ENCODE peak calls at places on chromosomes 2 and 18, in eight cellular contexts. U is stimulated activated CD8-positive, alpha-beta memory T cell treated with anti-CD3 and anti-CD28 coated beads, Interleukin-7, amount 100 ng/mL, for 1 hour; O is activated CD8-positive, alpha-beta memory T cell treated with anti-CD3 and anti-CD28 coated beads, Interleukin-2, amount 10 ng/mL, durations not matched to agents 7 days and 5 days; W is mucosa of gallbladder; T is neural crest cell; Q is activated CD4-positive, alpha-beta T cell treated with anti-CD3 and anti-CD28 coated beads for 1 hour; J is effector CD8-positive, alpha-beta T cell; N is keratinocyte. F is an unnamed sample.

GRCh38 chr2:25098558-25099486 is 56.9 kb downstream of the EFR3B start:
- DNase-seq in U (no peak), O (no peak), W (peak; percentile 40), T (no peak), Q (no peak), J (no peak), N (no peak), F (no peak)

GRCh38 chr2:101120124-101120996 is 30.8 kb downstream of the TBC1D8 start:
- DNase-seq in U (no peak), O (no peak), W (peak; percentile 93), T (no peak), Q (no peak), J (no peak), N (peak; percentile 85), F (no peak)

GRCh38 chr2:24565537-24565936 is 74.5 kb downstream of the NCOA1 start:
- DNase-seq in U (no peak), O (no peak), W (no peak), T (no peak), Q (no peak), J (no peak), N (no peak), F (no peak)

GRCh38 chr2:51027968-51028367 is 4.0 kb downstream of the NRXN1 start:
- DNase-seq in U (no peak), O (no peak), W (no peak), T (no peak), Q (no peak), J (no peak), N (no peak), F (no peak)

GRCh38 chr18:60123031-60123430 is 223.2 kb downstream of the PMAIP1 start:
- DNase-seq in U (no peak), O (no peak), W (no peak), T (no peak), Q (no peak), J (no peak), N (no peak), F (no peak)

GRCh38 chr2:70454936-70455544 is 98.6 kb downstream of the TGFA start:
- DNase-seq in U (no peak), O (no peak), W (no peak), T (no peak), Q (no peak), J (no peak), N (no peak), F (no peak)

GRCh38 chr18:34493099-34493544 is 217.0 kb upstream of the DTNA start:
- DNase-seq in U (no peak), O (no peak), W (peak; percentile 89), T (peak; percentile 37), Q (no peak), J (no peak), N (peak; percentile 1), F (no peak)

GRCh38 chr2:202545523-202545922 is 89.2 kb upstream of the FAM117B start:
- DNase-seq in U (no peak), O (no peak), W (no peak), T (no peak), Q (no peak), J (no peak), N (no peak), F (no peak)

GRCh38 chr2:46200100-46200690 is 97.0 kb upstream of the EPAS1 start:
- DNase-seq in U (no peak), O (no peak), W (no peak), T (no peak), Q (no peak), J (no peak), N (no peak), F (no peak)

GRCh38 chr2:85763831-85764230 is 10.0 kb downstream of the ATOH8 start:
- DNase-seq in U (no peak), O (no peak), W (no peak), T (no peak), Q (no peak), J (no peak), N (no peak), F (no peak)

GRCh38 chr2:68516051-68516771 is 48.8 kb downstream of the APLF start:
- DNase-seq in U (no peak), O (no peak), W (no peak), T (no peak), Q (no peak), J (no peak), N (no peak), F (no peak)

GRCh38 chr18:48279312-48279711 is 129.9 kb downstream of the ZBTB7C start:
- DNase-seq in U (no peak), O (no peak), W (peak; percentile 3), T (no peak), Q (no peak), J (no peak), N (no peak), F (no peak)

GRCh38 chr18:43847164-43848091 is 570.1 kb upstream of the SYT4 start:
- DNase-seq in U (no peak), O (no peak), W (no peak), T (no peak), Q (no peak), J (no peak), N (no peak), F (no peak)

GRCh38 chr2:157375384-157375783 is 49.8 kb upstream of the ERMN start:
- DNase-seq in U (no peak), O (no peak), W (no peak), T (no peak), Q (no peak), J (no peak), N (no peak), F (no peak)

GRCh38 chr2:55732854-55733253 is 39.2 kb upstream of the PNPT1 start:
- DNase-seq in U (no peak), O (no peak), W (peak; percentile 38), T (no peak), Q (no peak), J (no peak), N (no peak), F (no peak)

GRCh38 chr2:11416931-11417330 is 49.0 kb downstream of the E2F6 start:
- DNase-seq in U (no peak), O (no peak), W (no peak), T (no peak), Q (no peak), J (no peak), N (no peak), F (no peak)

F was measured in Karpas-422.